ENCODE peak calls at places on chromosomes 5 and 9, in eight cellular contexts. K, P, O, E, C, S, D and B are unnamed samples.

GRCh38 chr5:63127054-63127453 is 548.4 kb downstream of the LRRC70 start:
- DNase-seq in K (no peak), P (no peak), O (no peak), E (no peak), C (no peak), S (no peak), D (no peak), B (no peak)

GRCh38 chr9:92668746-92669526 is 995 bp downstream of the IPPK start:
- DNase-seq in K (no peak), P (peak), O (peak), E (no peak), C (peak), S (peak), D (peak), B (peak)

GRCh38 chr9:135224921-135225541 is 137.6 kb downstream of the OLFM1 start:
- DNase-seq in K (no peak), P (no peak), O (no peak), E (no peak), C (no peak), S (no peak), D (no peak), B (no peak)

GRCh38 chr5:83927140-83927733 is 206.6 kb upstream of the HAPLN1 start:
- DNase-seq in K (no peak), P (peak), O (peak), E (peak), C (peak), S (no peak), D (no peak), B (no peak)

GRCh38 chr5:82523633-82524032 is 245.5 kb upstream of the RPS23 start:
- DNase-seq in K (no peak), P (no peak), O (no peak), E (no peak), C (no peak), S (no peak), D (no peak), B (no peak)

GRCh38 chr9:12266758-12267157 is 426.4 kb upstream of the TYRP1 start:
- DNase-seq in K (no peak), P (no peak), O (no peak), E (no peak), C (no peak), S (no peak), D (no peak), B (no peak)

GRCh38 chr5:172172912-172173591 is 15.0 kb downstream of the STK10 start:
- DNase-seq in K (no peak), P (no peak), O (no peak), E (no peak), C (no peak), S (no peak), D (no peak), B (no peak)

GRCh38 chr5:98510111-98510510 is 263.4 kb upstream of the RGMB start:
- DNase-seq in K (no peak), P (peak), O (peak), E (no peak), C (no peak), S (no peak), D (peak), B (no peak)

GRCh38 chr9:111891910-111892499 is 4.6 kb upstream of the UGCG start:
- DNase-seq in K (no peak), P (peak), O (peak), E (peak), C (no peak), S (peak), D (no peak), B (no peak)

GRCh38 chr5:173767580-173768266 is 120.4 kb upstream of the CPEB4 start:
- DNase-seq in K (no peak), P (no peak), O (no peak), E (no peak), C (no peak), S (no peak), D (no peak), B (no peak)

GRCh38 chr5:86885489-86886225 is 267.9 kb downstream of the COX7C start:
- DNase-seq in K (no peak), P (no peak), O (no peak), E (no peak), C (no peak), S (no peak), D (no peak), B (no peak)

GRCh38 chr5:175383350-175383749 is 60.6 kb downstream of the DRD1 start:
- DNase-seq in K (no peak), P (no peak), O (peak), E (no peak), C (no peak), S (no peak), D (no peak), B (no peak)

GRCh38 chr5:154308457-154309360 is 118.2 kb downstream of the GALNT10 start:
- DNase-seq in K (no peak), P (no peak), O (no peak), E (no peak), C (no peak), S (no peak), D (peak), B (no peak)

GRCh38 chr5:65103674-65104035 is 334.9 kb downstream of the CWC27 start:
- DNase-seq in K (no peak), P (no peak), O (no peak), E (no peak), C (no peak), S (no peak), D (no peak), B (no peak)

GRCh38 chr5:149818116-149818515 is 88.0 kb downstream of the PPARGC1B start:
- DNase-seq in K (no peak), P (no peak), O (no peak), E (no peak), C (no peak), S (no peak), D (no peak), B (no peak)

GRCh38 chr5:112570708-112571448 is 151.8 kb upstream of the EPB41L4A start:
- DNase-seq in K (no peak), P (no peak), O (no peak), E (no peak), C (no peak), S (no peak), D (no peak), B (no peak)

GRCh38 chr5:35826056-35826455 is 30.6 kb upstream of the IL7R start:
- DNase-seq in K (no peak), P (no peak), O (no peak), E (no peak), C (no peak), S (no peak), D (no peak), B (no peak)

GRCh38 chr9:90433398-90433890 is 209.2 kb downstream of the DIRAS2 start:
- DNase-seq in K (no peak), P (peak), O (peak), E (no peak), C (no peak), S (no peak), D (no peak), B (no peak)

GRCh38 chr5:116658141-116658540 is 83.5 kb upstream of the SEMA6A start:
- DNase-seq in K (no peak), P (no peak), O (no peak), E (no peak), C (no peak), S (no peak), D (no peak), B (no peak)

GRCh38 chr5:179280095-179280490 is 65.2 kb downstream of the ADAMTS2 start:
- DNase-seq in K (no peak), P (no peak), O (no peak), E (no peak), C (no peak), S (no peak), D (no peak), B (no peak)

GRCh38 chr5:35939639-35940038 is 1.2 kb upstream of the CAPSL start:
- DNase-seq in K (no peak), P (no peak), O (no peak), E (no peak), C (no peak), S (no peak), D (no peak), B (no peak)

GRCh38 chr5:148820778-148821395 is 5.5 kb upstream of the ADRB2 start:
- DNase-seq in K (no peak), P (peak), O (no peak), E (peak), C (peak), S (no peak), D (no peak), B (no peak)

GRCh38 chr5:171367424-171368370 is 20.0 kb upstream of the NPM1 start:
- DNase-seq in K (no peak), P (no peak), O (no peak), E (no peak), C (no peak), S (no peak), D (no peak), B (no peak)

GRCh38 chr9:86794356-86795046 is 152.8 kb downstream of the GAS1 start:
- DNase-seq in K (no peak), P (no peak), O (no peak), E (no peak), C (no peak), S (no peak), D (peak), B (no peak)

DNA sequence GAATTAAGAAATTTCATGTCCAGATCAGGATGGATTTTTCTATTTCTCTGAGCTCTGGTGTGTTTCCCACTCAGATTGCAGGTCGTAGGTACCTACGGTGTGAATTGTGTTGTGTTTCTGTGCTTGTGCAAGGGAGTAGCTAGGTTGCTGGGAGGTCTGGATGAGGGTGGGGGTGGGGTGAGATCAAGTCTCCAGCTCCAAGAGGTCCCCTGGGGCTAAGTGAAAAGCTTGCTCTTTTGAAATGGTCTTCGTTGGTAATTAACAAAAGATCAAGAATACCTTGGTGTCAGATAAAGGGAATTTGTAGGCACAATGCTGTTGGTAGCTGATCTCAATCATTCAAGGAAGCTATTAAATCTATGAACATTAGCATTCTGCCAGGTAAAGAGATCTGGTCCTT is 988 bp upstream of the PCDHGC4 start:
- DNase-seq in K (no peak), P (no peak), O (no peak), E (no peak), C (no peak), S (no peak), D (no peak), B (no peak)
- H3K4me3 ChIP-seq in K (peak), P (no peak), O (no peak), E (no peak), C (no peak), S (no peak), D (no peak), B (no peak)

GRCh38 chr9:20356392-20357206 is 265.7 kb downstream of the MLLT3 start:
- DNase-seq in K (no peak), P (peak), O (peak), E (peak), C (peak), S (peak), D (peak), B (no peak)
- H3K4me3 ChIP-seq in K (peak), P (no peak), O (no peak), E (no peak), C (no peak), S (no peak), D (no peak), B (no peak)

DNA sequence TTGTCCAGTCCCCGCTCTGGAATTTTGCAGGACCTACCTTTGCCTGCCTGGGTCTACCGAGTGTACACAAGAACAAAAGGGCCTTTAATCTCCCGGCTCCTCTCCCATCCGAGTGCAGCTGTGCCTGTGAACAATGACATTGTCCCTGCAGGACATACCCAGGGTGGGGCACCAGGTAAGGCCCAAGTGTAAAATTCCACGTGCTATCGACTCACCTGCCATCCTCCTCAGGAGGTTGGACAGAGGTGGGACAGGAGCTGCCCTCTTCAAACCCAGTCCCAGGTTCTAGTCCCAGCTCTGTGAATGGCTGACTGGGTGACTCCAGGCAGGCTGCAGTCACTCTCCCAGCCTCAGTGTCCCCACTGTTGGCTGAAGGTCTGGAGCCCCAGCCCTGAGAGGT is 159.6 kb upstream of the ALDH1B1 start:
- DNase-seq in K (no peak), P (peak), O (no peak), E (no peak), C (no peak), S (no peak), D (no peak), B (no peak)
- H3K4me3 ChIP-seq in K (no peak), P (no peak), O (no peak), E (no peak), C (no peak), S (no peak), D (no peak), B (no peak)

DNA sequence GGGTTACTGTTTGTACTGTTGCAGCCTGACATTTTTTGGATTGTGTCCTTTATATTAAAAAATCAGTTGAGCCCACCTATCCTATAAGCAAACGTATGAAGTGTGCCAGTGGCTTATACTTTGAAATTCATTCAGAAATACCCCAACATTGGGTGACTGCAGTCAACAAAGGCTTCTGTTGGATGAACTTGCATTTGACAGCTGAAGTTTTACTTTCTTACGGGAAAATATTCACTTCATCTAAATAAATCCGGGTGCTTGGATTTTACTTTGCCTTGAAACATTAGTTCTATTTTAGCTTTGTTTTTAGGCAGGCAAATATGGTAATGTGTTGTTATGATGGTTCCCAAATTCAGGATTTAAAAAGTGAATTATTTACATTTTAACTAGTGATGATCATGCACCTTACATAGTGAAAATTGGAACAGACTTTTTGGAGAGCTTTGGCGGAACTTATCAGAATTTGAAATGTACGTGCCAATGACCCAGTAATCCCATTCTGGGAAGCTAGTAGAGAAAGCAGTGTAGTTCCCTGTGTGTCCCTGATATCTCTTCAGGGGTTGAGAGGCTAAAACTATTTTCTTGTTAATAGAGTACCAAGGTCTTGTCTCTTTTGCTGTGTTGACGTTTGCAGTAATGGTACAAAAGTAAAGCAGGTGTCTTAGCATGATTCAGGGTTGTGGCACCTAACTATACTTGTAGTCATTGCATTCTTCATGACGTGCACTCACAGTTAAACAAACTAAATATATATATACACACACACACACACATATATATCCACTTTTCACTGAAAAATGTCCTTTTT is 21.9 kb downstream of the EXOSC2 start:
- DNase-seq in K (no peak), P (peak), O (no peak), E (no peak), C (no peak), S (no peak), D (no peak), B (no peak)
- H3K4me3 ChIP-seq in K (peak), P (peak), O (peak), E (no peak), C (peak), S (peak), D (peak), B (no peak)

GRCh38 chr5:58021476-58021875 is 438.4 kb downstream of the PLK2 start:
- DNase-seq in K (no peak), P (no peak), O (no peak), E (no peak), C (no peak), S (no peak), D (no peak), B (no peak)

GRCh38 chr5:58022055-58022454 is 437.8 kb downstream of the PLK2 start:
- DNase-seq in K (no peak), P (no peak), O (no peak), E (no peak), C (no peak), S (no peak), D (no peak), B (no peak)

GRCh38 chr5:58024151-58024550 is 435.7 kb downstream of the PLK2 start:
- DNase-seq in K (no peak), P (no peak), O (no peak), E (no peak), C (no peak), S (no peak), D (no peak), B (no peak)

GRCh38 chr5:58025825-58026224 is 434.1 kb downstream of the PLK2 start:
- DNase-seq in K (no peak), P (no peak), O (no peak), E (no peak), C (no peak), S (no peak), D (no peak), B (no peak)
- H3K4me3 ChIP-seq in K (no peak), P (no peak), O (no peak), E (no peak), C (no peak), S (no peak), D (no peak), B (no peak)

DNA sequence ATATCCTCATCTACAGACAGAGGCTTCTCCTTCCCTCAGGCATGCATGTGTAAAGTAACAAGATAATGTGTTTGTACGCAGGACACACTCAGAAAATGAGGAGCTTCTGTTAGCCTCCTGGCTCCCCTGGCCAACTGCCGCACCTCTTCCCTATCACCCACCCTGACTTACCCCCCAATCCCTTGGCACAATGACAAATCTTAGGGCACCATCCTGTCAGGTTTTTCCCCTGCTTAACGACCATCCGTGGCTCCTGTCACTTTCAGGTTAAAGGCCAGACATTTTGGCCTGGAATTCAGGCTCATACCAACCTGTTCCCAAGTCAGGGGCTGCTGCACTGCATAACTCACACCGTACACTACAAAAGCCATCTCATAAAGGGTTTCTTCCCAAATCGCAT is 7.4 kb upstream of the AKNA start:
- DNase-seq in K (no peak), P (no peak), O (no peak), E (no peak), C (no peak), S (no peak), D (no peak), B (no peak)
- H3K4me3 ChIP-seq in K (no peak), P (no peak), O (no peak), E (no peak), C (no peak), S (peak), D (peak), B (no peak)

GRCh38 chr5:1396029-1396816 is 49.0 kb downstream of the SLC6A3 start:
- DNase-seq in K (no peak), P (no peak), O (no peak), E (no peak), C (no peak), S (no peak), D (no peak), B (no peak)
- H3K4me3 ChIP-seq in K (no peak), P (no peak), O (no peak), E (no peak), C (no peak), S (no peak), D (no peak), B (no peak)

GRCh38 chr9:85740821-85741111 is 988 bp downstream of the AGTPBP1 start:
- DNase-seq in K (no peak), P (peak), O (no peak), E (no peak), C (no peak), S (no peak), D (peak), B (no peak)
- H3K4me3 ChIP-seq in K (peak), P (peak), O (peak), E (peak), C (peak), S (peak), D (peak), B (peak)

GRCh38 chr9:1457460-1457859 is 407.3 kb downstream of the DMRT2 start:
- DNase-seq in K (no peak), P (no peak), O (no peak), E (no peak), C (no peak), S (no peak), D (no peak), B (no peak)

GRCh38 chr9:1454211-1454979 is 404.2 kb downstream of the DMRT2 start:
- DNase-seq in K (no peak), P (no peak), O (no peak), E (no peak), C (no peak), S (no peak), D (no peak), B (no peak)

GRCh38 chr9:1454980-1455367 is 404.8 kb downstream of the DMRT2 start:
- DNase-seq in K (no peak), P (no peak), O (no peak), E (no peak), C (no peak), S (no peak), D (no peak), B (no peak)

GRCh38 chr9:1456301-1456999 is 406.3 kb downstream of the DMRT2 start:
- DNase-seq in K (no peak), P (no peak), O (no peak), E (no peak), C (no peak), S (no peak), D (no peak), B (no peak)

GRCh38 chr9:1453636-1454035 is 403.5 kb downstream of the DMRT2 start:
- DNase-seq in K (no peak), P (no peak), O (no peak), E (no peak), C (no peak), S (no peak), D (no peak), B (no peak)
- H3K4me3 ChIP-seq in K (no peak), P (no peak), O (no peak), E (no peak), C (no peak), S (no peak), D (no peak), B (no peak)